ENCODE peak calls at places on chromosomes 12 and 14, in nine cellular contexts. I is endothelial cell of umbilical vein, Q is heart left ventricle, F is ovary, M is Peyer's patch, W is sigmoid colon, V is NB4, G is esophagus squamous epithelium, B is testis. S is an unnamed sample.

GRCh38 chr12:43109626-43110345 is 442.2 kb downstream of the ADAMTS20 start:
- DNase-seq in I (no peak), Q (no peak), F (no peak), M (no peak), W (no peak), V (no peak), G (no peak), B (no peak), S (no peak)

GRCh38 chr14:67187826-67188225 is 1.4 kb upstream of the GARIN2 start:
- DNase-seq in I (no peak), Q (no peak), F (no peak), M (no peak), W (no peak), V (no peak), G (no peak), B (no peak), S (no peak)

GRCh38 chr14:88554458-88555286 is at the start of gene PTPN21:
- DNase-seq in I (peak; percentile 69), Q (peak; percentile 85), F (peak; percentile 90), M (peak; percentile 77), W (peak; percentile 88), V (peak; percentile 58), G (no peak), B (peak; percentile 86), S (peak; percentile 52)

GRCh38 chr14:75295491-75296338 is 17.1 kb downstream of the FOS start:
- DNase-seq in I (peak; percentile 82), Q (peak; percentile 81), F (peak; percentile 90), M (peak; percentile 93), W (peak; percentile 93), V (peak; percentile 92), G (no peak), B (peak; percentile 94), S (peak; percentile 97)

GRCh38 chr12:122517877-122518276 is 8.9 kb downstream of the RSRC2 start:
- DNase-seq in I (no peak), Q (no peak), F (peak; percentile 51), M (no peak), W (no peak), V (peak; percentile 49), G (no peak), B (no peak), S (no peak)

GRCh38 chr14:20436363-20436755 is 393 bp upstream of the KLHL33 start:
- DNase-seq in I (no peak), Q (no peak), F (no peak), M (no peak), W (no peak), V (no peak), G (no peak), B (no peak), S (no peak)

GRCh38 chr14:54794148-54794547 is 108.5 kb downstream of the GCH1 start:
- DNase-seq in I (no peak), Q (no peak), F (no peak), M (no peak), W (no peak), V (no peak), G (no peak), B (no peak), S (no peak)

GRCh38 chr12:65335021-65335714 is 56.7 kb downstream of the MSRB3 start:
- DNase-seq in I (peak; percentile 40), Q (peak; percentile 25), F (peak; percentile 57), M (no peak), W (peak; percentile 65), V (peak; percentile 43), G (no peak), B (no peak), S (no peak)

GRCh38 chr14:54881235-54881760 is 21.3 kb downstream of the GCH1 start:
- DNase-seq in I (no peak), Q (peak; percentile 24), F (no peak), M (peak; percentile 59), W (no peak), V (no peak), G (no peak), B (no peak), S (no peak)

GRCh38 chr12:113899844-113900471 is 66.2 kb downstream of the RBM19 start:
- DNase-seq in I (no peak), Q (no peak), F (no peak), M (no peak), W (no peak), V (no peak), G (no peak), B (peak; percentile 18), S (no peak)

GRCh38 chr14:62002636-62003035 is 240.4 kb downstream of the SNAPC1 start:
- DNase-seq in I (peak; percentile 6), Q (no peak), F (no peak), M (no peak), W (no peak), V (no peak), G (no peak), B (no peak), S (no peak)

GRCh38 chr14:100389497-100390104 is 66.5 kb downstream of the SLC25A47 start:
- DNase-seq in I (no peak), Q (no peak), F (no peak), M (peak; percentile 64), W (no peak), V (no peak), G (no peak), B (no peak), S (no peak)
- TF ChIP-seq POLR2A in I (no peak), Q (no peak), F (no peak), M (no peak), W (no peak), V (no peak), G (no peak), B (no peak), S (no peak)

DNA sequence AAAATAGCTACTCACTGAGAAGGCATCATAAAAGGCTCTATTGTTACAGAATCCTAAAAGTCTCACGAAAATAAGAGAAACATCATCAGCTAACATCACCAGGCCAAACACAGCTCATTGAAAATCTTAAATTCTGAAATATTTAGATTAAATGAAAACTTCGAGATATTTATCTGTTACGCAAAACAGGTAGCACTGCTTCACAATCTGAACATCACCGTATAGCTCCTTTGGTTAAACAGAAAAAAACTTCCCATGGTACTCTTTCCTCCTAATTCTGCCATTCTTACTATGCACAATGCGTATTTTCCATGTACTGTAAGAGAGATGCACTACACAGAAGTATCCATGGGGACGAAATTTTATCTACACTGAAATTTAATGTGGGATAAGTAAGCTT is 2.1 kb downstream of the SGPP1 start:
- DNase-seq in I (peak; percentile 11), Q (no peak), F (no peak), M (no peak), W (no peak), V (no peak), G (no peak), B (no peak), S (no peak)
- H3K4me3 ChIP-seq in I (peak overlapping the region; percentile 28), Q (peak overlapping the region; percentile 99), F (peak overlapping the region; percentile 94), M (peak overlapping the region; percentile 98), W (peak overlapping the region; percentile 93), V (no peak overlapping the region), G (no peak overlapping the region), B (peak overlapping the region; percentile 72), S (no peak overlapping the region)

GRCh38 chr12:109577311-109577710 is 3.7 kb downstream of the MVK start:
- DNase-seq in I (no peak), Q (no peak), F (no peak), M (no peak), W (no peak), V (no peak), G (no peak), B (no peak), S (no peak)

GRCh38 chr12:109580684-109581333 is 7.2 kb downstream of the MVK start:
- DNase-seq in I (no peak), Q (no peak), F (no peak), M (no peak), W (no peak), V (no peak), G (no peak), B (no peak), S (no peak)

GRCh38 chr12:109579639-109580038 is 6.0 kb downstream of the MVK start:
- DNase-seq in I (no peak), Q (no peak), F (no peak), M (no peak), W (no peak), V (no peak), G (no peak), B (no peak), S (no peak)

GRCh38 chr12:109580272-109580671 is 6.7 kb downstream of the MVK start:
- DNase-seq in I (no peak), Q (no peak), F (no peak), M (no peak), W (no peak), V (no peak), G (no peak), B (no peak), S (no peak)

DNA sequence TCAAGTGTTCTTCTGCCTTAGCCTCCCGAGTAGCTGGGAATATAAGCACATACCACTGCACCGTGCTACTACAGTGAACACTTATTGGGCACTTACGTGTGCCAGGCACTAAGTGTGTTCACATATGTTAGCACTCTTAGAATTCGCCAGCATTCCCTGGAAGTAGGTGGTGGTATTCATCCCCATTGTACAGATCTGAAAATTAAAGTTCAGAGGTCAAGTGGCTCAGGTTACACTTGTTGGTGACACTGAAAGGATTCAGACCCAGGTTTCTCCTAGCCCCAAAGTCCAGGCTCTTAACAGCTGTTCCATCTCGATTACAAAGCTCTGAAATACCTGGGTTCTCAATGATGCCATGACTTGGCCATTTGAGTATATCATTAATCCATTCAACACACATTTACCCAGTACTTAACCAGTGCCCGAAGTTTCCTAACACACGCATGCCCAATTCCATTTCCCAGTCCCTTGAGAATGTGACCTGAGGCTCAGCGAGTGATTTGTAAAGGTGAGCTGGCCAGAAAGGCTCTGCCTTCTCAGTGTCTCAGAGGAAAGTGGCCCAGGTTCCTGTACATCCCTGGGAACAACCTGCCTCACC is 4.8 kb downstream of the MVK start:
- DNase-seq in I (no peak), Q (no peak), F (no peak), M (no peak), W (no peak), V (no peak), G (no peak), B (no peak), S (no peak)
- TF ChIP-seq POLR2A in I (no peak), Q (no peak), F (no peak), M (no peak), W (no peak), V (no peak), G (no peak), B (no peak), S (no peak)

DNA sequence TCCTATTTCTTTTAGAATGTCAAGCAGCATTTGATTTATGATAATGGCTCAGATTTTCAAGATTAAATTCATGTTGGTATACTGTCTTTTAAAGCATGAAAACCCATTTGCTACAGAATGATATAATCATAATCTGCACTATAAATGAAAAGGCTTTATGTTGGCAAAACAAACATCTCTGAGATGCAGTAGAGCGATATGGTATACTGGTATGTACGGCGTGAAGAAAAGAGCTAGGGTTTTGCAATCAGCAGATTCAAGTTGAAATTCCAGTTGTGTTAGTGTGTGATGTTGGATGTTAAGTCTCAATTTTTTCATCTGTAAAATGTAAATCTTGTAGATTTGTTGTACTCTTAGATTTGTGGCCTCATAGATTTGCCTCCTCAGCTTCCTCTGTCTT is 53.2 kb upstream of the DYRK2 start:
- DNase-seq in I (no peak), Q (no peak), F (no peak), M (no peak), W (no peak), V (no peak), G (no peak), B (no peak), S (no peak)
- H3K4me3 ChIP-seq in I (no peak overlapping the region), Q (no peak overlapping the region), F (no peak overlapping the region), M (no peak overlapping the region), W (no peak overlapping the region), V (no peak overlapping the region), G (no peak overlapping the region), B (no peak overlapping the region), S (no peak overlapping the region)